ENCODE peak calls at places on chromosomes 6 and 20, in four cellular contexts. M is HepG2, L is A549, I is GM12878. G is an unnamed sample.

GRCh38 chr6:31203345-31203979 is 33.0 kb upstream of the POU5F1 start:
- DNase-seq in M (peak; percentile 75), L (peak; percentile 51), I (peak; percentile 86), G (no peak)

GRCh38 chr6:113328886-113329381 is 528.2 kb upstream of the MARCKS start:
- DNase-seq in M (no peak), L (no peak), I (no peak), G (no peak)

GRCh38 chr20:23629017-23629541 is 8.7 kb downstream of the CST3 start:
- DNase-seq in M (peak; percentile 98), L (peak; percentile 83), I (no peak), G (no peak)

GRCh38 chr20:12906401-12906800 is 102.4 kb upstream of the SPTLC3 start:
- DNase-seq in M (no peak), L (no peak), I (no peak), G (no peak)

GRCh38 chr6:39076086-39076992 is 27.8 kb downstream of the GLP1R start:
- DNase-seq in M (no peak), L (no peak), I (no peak), G (no peak)

GRCh38 chr6:16181429-16182359 is 52.8 kb downstream of the MYLIP start:
- DNase-seq in M (no peak), L (no peak), I (no peak), G (no peak)

GRCh38 chr20:63319164-63320040 is 26.4 kb downstream of the COL20A1 start:
- DNase-seq in M (no peak), L (no peak), I (no peak), G (no peak)

GRCh38 chr6:25831532-25832306 is at the start of gene SLC17A1:
- DNase-seq in M (peak; percentile 54), L (peak; percentile 16), I (no peak), G (no peak)

GRCh38 chr6:137218473-137218916 is 690 bp downstream of the IFNGR1 start:
- DNase-seq in M (peak; percentile 36), L (no peak), I (peak; percentile 66), G (peak; percentile 38)

GRCh38 chr20:19260412-19261090 is 48.1 kb downstream of the SLC24A3 start:
- DNase-seq in M (no peak), L (no peak), I (no peak), G (no peak)

GRCh38 chr6:73712536-73712935 is 16.5 kb downstream of the CD109 start:
- DNase-seq in M (no peak), L (no peak), I (no peak), G (no peak)

GRCh38 chr6:7960141-7960540 is 49.6 kb upstream of the TXNDC5 start:
- DNase-seq in M (no peak), L (no peak), I (no peak), G (no peak)

GRCh38 chr6:166971271-166971670 is 14.9 kb upstream of the RNASET2 start:
- DNase-seq in M (no peak), L (no peak), I (no peak), G (no peak)

GRCh38 chr6:168035098-168035660 is 37.7 kb downstream of the KIF25 start:
- DNase-seq in M (no peak), L (peak; percentile 69), I (no peak), G (peak; percentile 40)

GRCh38 chr6:105911106-105911629 is 175.0 kb upstream of the PRDM1 start:
- DNase-seq in M (no peak), L (no peak), I (no peak), G (no peak)

GRCh38 chr6:129679250-129679649 is 30.7 kb downstream of the ARHGAP18 start:
- DNase-seq in M (no peak), L (no peak), I (no peak), G (no peak)

GRCh38 chr6:3001773-3002293 is 2.1 kb downstream of the NQO2 start:
- DNase-seq in M (peak; percentile 85), L (peak; percentile 88), I (no peak), G (peak; percentile 69)

GRCh38 chr20:43102394-43102793 is 87.3 kb downstream of the PTPRT start:
- DNase-seq in M (no peak), L (peak; percentile 4), I (no peak), G (peak; percentile 35)

GRCh38 chr20:676967-677366 is 1.4 kb upstream of the SCRT2 start:
- DNase-seq in M (no peak), L (peak; percentile 41), I (no peak), G (peak; percentile 48)

GRCh38 chr6:31115941-31116560 is 1.5 kb downstream of the PSORS1C1 start:
- DNase-seq in M (no peak), L (no peak), I (no peak), G (no peak)

GRCh38 chr6:75183099-75183541 is 22.7 kb downstream of the COL12A1 start:
- DNase-seq in M (no peak), L (peak; percentile 24), I (no peak), G (no peak)
- TF ChIP-seq POLR2AphosphoS2 in M (no peak), L (no peak), I (no peak), G (no peak)

GRCh38 chr20:36775826-36776225 is 2.3 kb upstream of the DSN1 start:
- DNase-seq in M (no peak), L (no peak), I (no peak), G (no peak)

GRCh38 chr20:36777576-36777975 is 4.0 kb upstream of the DSN1 start:
- DNase-seq in M (no peak), L (no peak), I (no peak), G (no peak)

GRCh38 chr20:36777152-36777551 is 3.6 kb upstream of the DSN1 start:
- DNase-seq in M (no peak), L (no peak), I (no peak), G (peak; percentile 44)

GRCh38 chr20:36778831-36779655 is 5.5 kb upstream of the DSN1 start:
- DNase-seq in M (no peak), L (no peak), I (no peak), G (no peak)

GRCh38 chr20:36779656-36780025 is 6.1 kb upstream of the DSN1 start:
- DNase-seq in M (no peak), L (no peak), I (no peak), G (no peak)
- TF ChIP-seq POLR2AphosphoS2 in M (no peak), L (no peak), I (no peak), G (no peak)

GRCh38 chr20:61310954-61311353 is 58.9 kb downstream of the CDH4 start:
- DNase-seq in M (no peak), L (peak; percentile 21), I (no peak), G (no peak)

GRCh38 chr20:61312909-61313308 is 60.8 kb downstream of the CDH4 start:
- DNase-seq in M (no peak), L (no peak), I (no peak), G (no peak)

GRCh38 chr20:61313396-61313795 is 61.3 kb downstream of the CDH4 start:
- DNase-seq in M (no peak), L (no peak), I (no peak), G (no peak)

GRCh38 chr20:61314326-61315010 is 62.4 kb downstream of the CDH4 start:
- DNase-seq in M (no peak), L (no peak), I (no peak), G (no peak)

DNA sequence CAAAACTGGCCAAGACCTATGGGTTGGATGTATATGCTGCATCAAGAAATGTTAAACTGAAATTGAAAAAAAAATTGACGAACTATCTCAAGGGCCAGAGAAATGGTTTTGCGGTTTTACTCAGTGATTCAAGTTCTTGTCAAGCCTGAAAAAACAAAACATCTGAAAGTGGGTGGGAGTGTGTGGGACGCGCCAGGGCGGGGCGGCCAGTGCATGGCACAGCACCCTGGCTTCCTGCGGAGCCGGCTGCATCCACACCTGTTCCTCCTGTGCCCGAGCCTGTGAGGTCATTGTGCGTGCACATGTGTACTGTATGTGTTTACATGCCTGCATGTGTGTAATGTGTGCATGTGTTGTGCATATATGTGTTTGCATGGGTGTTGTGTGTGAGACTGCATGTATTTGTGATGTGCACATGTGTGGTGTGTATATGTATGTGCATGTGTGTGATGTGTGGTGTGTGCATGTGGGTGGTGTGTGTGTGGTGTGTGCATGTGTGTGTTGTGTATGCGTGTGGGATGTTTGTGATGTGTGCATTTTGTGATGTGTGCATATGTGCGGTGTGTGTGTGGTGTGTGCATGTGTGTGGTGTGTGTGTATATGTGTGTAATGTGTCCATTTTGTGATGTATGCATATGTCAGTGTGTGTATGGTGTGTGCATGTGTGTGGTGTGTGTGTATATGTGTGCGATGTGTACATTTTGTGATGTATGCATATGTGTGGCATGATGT is 59.8 kb downstream of the CDH4 start:
- DNase-seq in M (no peak), L (no peak), I (no peak), G (peak; percentile 24)
- TF ChIP-seq POLR2AphosphoS2 in M (no peak), L (no peak), I (no peak), G (no peak)

DNA sequence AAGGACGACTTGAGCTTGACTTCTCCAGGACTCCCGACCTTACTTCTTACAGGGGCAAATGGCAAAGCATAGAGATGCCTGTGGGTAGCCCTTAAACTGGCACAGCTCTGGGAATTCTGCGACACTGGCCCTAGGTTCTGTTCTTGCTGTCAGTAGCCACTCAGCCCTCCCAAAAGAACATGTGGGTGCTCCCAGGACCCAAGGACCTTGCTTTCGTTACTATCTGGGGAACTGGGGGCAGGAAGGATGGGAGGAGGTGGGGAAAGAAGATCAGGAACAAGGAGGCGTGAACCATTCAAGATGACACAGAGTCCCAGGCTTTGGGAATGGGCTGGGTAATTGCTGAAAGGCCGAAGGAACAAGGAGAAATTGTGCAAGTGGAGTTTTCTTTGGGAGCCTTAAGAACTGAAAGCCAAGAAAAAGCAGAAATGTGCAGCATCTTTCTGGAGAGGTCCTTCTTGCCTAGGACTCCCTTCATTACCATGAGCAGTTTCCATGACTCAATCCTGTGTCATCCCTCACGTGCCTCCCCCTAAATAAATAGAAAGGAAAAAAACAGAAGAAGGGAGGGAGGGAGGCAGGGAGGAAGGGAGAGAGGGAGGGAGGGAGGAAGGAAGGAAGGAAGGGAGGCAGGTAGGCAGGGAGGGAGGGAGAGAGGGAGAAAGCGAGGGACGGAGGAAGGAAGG is 284.6 kb upstream of the FOXQ1 start:
- DNase-seq in M (no peak), L (peak; percentile 12), I (no peak), G (no peak)
- TF ChIP-seq POLR2AphosphoS2 in M (no peak), L (no peak), I (no peak), G (no peak)

GRCh38 chr20:38747495-38748096 is 664 bp upstream of the ACTR5 start:
- DNase-seq in M (no peak), L (no peak), I (no peak), G (no peak)
- TF ChIP-seq POLR2AphosphoS2 in M (no peak), L (no peak), I (no peak), G (no peak)

GRCh38 chr20:48191200-48191599 is 405.9 kb upstream of the SULF2 start:
- DNase-seq in M (no peak), L (no peak), I (no peak), G (no peak)
- TF ChIP-seq POLR2AphosphoS2 in M (no peak), L (no peak), I (no peak), G (no peak)

DNA sequence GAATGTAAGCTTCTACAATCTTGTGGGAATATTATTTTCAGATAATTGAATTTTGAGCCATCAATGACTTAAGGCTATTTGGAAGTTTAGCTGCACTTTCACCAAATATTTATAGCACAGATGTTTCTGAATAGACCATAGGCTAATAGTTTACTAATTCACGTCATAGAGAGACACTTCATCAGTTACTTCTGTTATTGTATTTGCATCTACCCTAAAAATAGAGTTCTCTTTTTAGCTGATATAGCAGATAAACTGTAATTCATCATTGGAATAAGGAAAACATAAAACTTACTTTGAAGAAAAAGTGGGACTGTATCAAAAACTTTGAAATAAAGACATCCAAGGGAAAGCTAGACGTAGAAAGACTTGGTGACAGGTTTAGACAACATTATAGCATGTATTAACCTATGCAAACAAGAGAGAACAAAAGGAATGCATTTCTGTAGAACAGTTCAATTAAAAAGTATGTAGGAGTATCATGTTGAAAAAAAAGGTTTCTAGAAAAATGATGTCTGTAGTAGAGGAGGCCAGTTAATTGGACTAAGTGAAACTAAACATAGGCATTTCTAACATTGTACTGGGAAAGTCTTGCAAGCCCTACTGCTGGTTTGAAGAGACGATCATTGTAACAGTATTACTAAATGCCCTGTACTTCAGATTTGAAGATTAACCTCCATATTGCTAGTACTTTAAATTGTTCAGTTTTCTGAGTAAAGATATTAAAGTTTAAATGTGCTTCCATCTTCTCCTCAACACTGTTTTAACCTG is 123.3 kb downstream of the ZFAND3 start:
- DNase-seq in M (no peak), L (no peak), I (no peak), G (no peak)
- TF ChIP-seq POLR2AphosphoS2 in M (no peak), L (no peak), I (no peak), G (no peak)

G was measured in K562.